ENCODE peak calls at places on chromosomes 16 and 17, in six cellular contexts. One of them, this sample, is unnamed.

GRCh38 chr16:80931985-80932720 is 74.5 kb downstream of the CMC2 start:
- DNase-seq in fibroblast of lung: peak
- DNase-seq in stimulated activated CD4-positive, alpha-beta T cell treated with anti-CD3 and anti-CD28 coated beads, Interleukin-2, amount 100 ng/mL, for 48 hours: peak
- DNase-seq in SHP77: no peak
- DNase-seq in RCC 7860: no peak
- DNase-seq in pulmonary artery endothelial cell: no peak
- DNase-seq in this sample: no peak

GRCh38 chr17:14926526-14927122 is 338.5 kb downstream of the PMP22 start:
- DNase-seq in fibroblast of lung: peak
- DNase-seq in stimulated activated CD4-positive, alpha-beta T cell treated with anti-CD3 and anti-CD28 coated beads, Interleukin-2, amount 100 ng/mL, for 48 hours: peak
- DNase-seq in SHP77: peak
- DNase-seq in RCC 7860: peak
- DNase-seq in pulmonary artery endothelial cell: peak
- DNase-seq in this sample: no peak

GRCh38 chr16:56997931-56998330 is 8.6 kb downstream of the NLRC5 start:
- DNase-seq in fibroblast of lung: no peak
- DNase-seq in stimulated activated CD4-positive, alpha-beta T cell treated with anti-CD3 and anti-CD28 coated beads, Interleukin-2, amount 100 ng/mL, for 48 hours: no peak
- DNase-seq in SHP77: no peak
- DNase-seq in RCC 7860: no peak
- DNase-seq in pulmonary artery endothelial cell: no peak
- DNase-seq in this sample: no peak

GRCh38 chr17:81539961-81540675 is 11.9 kb downstream of the FSCN2 start:
- DNase-seq in fibroblast of lung: no peak
- DNase-seq in stimulated activated CD4-positive, alpha-beta T cell treated with anti-CD3 and anti-CD28 coated beads, Interleukin-2, amount 100 ng/mL, for 48 hours: no peak
- DNase-seq in SHP77: no peak
- DNase-seq in RCC 7860: no peak
- DNase-seq in pulmonary artery endothelial cell: no peak
- DNase-seq in this sample: no peak

GRCh38 chr16:13414154-13414553 is 505.8 kb upstream of the ERCC4 start:
- DNase-seq in fibroblast of lung: no peak
- DNase-seq in stimulated activated CD4-positive, alpha-beta T cell treated with anti-CD3 and anti-CD28 coated beads, Interleukin-2, amount 100 ng/mL, for 48 hours: no peak
- DNase-seq in SHP77: no peak
- DNase-seq in RCC 7860: peak
- DNase-seq in pulmonary artery endothelial cell: no peak
- DNase-seq in this sample: no peak

GRCh38 chr16:66291833-66292232 is 74.7 kb upstream of the CDH5 start:
- DNase-seq in fibroblast of lung: no peak
- DNase-seq in stimulated activated CD4-positive, alpha-beta T cell treated with anti-CD3 and anti-CD28 coated beads, Interleukin-2, amount 100 ng/mL, for 48 hours: no peak
- DNase-seq in SHP77: no peak
- DNase-seq in RCC 7860: no peak
- DNase-seq in pulmonary artery endothelial cell: no peak
- DNase-seq in this sample: no peak

GRCh38 chr16:47852991-47853390 is 302.8 kb downstream of the ABCC12 start:
- DNase-seq in fibroblast of lung: no peak
- DNase-seq in stimulated activated CD4-positive, alpha-beta T cell treated with anti-CD3 and anti-CD28 coated beads, Interleukin-2, amount 100 ng/mL, for 48 hours: no peak
- DNase-seq in SHP77: no peak
- DNase-seq in RCC 7860: no peak
- DNase-seq in pulmonary artery endothelial cell: no peak
- DNase-seq in this sample: no peak

GRCh38 chr17:78890111-78890897 is 12.7 kb downstream of the CEP295NL start:
- DNase-seq in fibroblast of lung: no peak
- DNase-seq in stimulated activated CD4-positive, alpha-beta T cell treated with anti-CD3 and anti-CD28 coated beads, Interleukin-2, amount 100 ng/mL, for 48 hours: peak
- DNase-seq in SHP77: no peak
- DNase-seq in RCC 7860: no peak
- DNase-seq in pulmonary artery endothelial cell: no peak
- DNase-seq in this sample: peak

GRCh38 chr16:77057161-77057736 is 133.7 kb upstream of the MON1B start:
- DNase-seq in fibroblast of lung: no peak
- DNase-seq in stimulated activated CD4-positive, alpha-beta T cell treated with anti-CD3 and anti-CD28 coated beads, Interleukin-2, amount 100 ng/mL, for 48 hours: no peak
- DNase-seq in SHP77: no peak
- DNase-seq in RCC 7860: no peak
- DNase-seq in pulmonary artery endothelial cell: no peak
- DNase-seq in this sample: no peak

GRCh38 chr16:9095171-9095570 is 3.7 kb downstream of the HAPSTR1 start:
- DNase-seq in fibroblast of lung: no peak
- DNase-seq in stimulated activated CD4-positive, alpha-beta T cell treated with anti-CD3 and anti-CD28 coated beads, Interleukin-2, amount 100 ng/mL, for 48 hours: no peak
- DNase-seq in SHP77: no peak
- DNase-seq in RCC 7860: no peak
- DNase-seq in pulmonary artery endothelial cell: no peak
- DNase-seq in this sample: no peak

GRCh38 chr16:79599256-79599836 is 1.2 kb downstream of the MAF start:
- DNase-seq in fibroblast of lung: peak
- DNase-seq in stimulated activated CD4-positive, alpha-beta T cell treated with anti-CD3 and anti-CD28 coated beads, Interleukin-2, amount 100 ng/mL, for 48 hours: no peak
- DNase-seq in SHP77: no peak
- DNase-seq in RCC 7860: no peak
- DNase-seq in pulmonary artery endothelial cell: no peak
- DNase-seq in this sample: no peak

GRCh38 chr17:37698132-37698615 is 46.7 kb downstream of the HNF1B start:
- DNase-seq in fibroblast of lung: peak
- DNase-seq in stimulated activated CD4-positive, alpha-beta T cell treated with anti-CD3 and anti-CD28 coated beads, Interleukin-2, amount 100 ng/mL, for 48 hours: peak
- DNase-seq in SHP77: no peak
- DNase-seq in RCC 7860: peak
- DNase-seq in pulmonary artery endothelial cell: no peak
- DNase-seq in this sample: no peak

GRCh38 chr17:79907855-79908254 is 68.6 kb upstream of the CBX4 start:
- DNase-seq in fibroblast of lung: no peak
- DNase-seq in stimulated activated CD4-positive, alpha-beta T cell treated with anti-CD3 and anti-CD28 coated beads, Interleukin-2, amount 100 ng/mL, for 48 hours: no peak
- DNase-seq in SHP77: no peak
- DNase-seq in RCC 7860: no peak
- DNase-seq in pulmonary artery endothelial cell: peak
- DNase-seq in this sample: no peak

GRCh38 chr16:4098496-4098895 is 17.7 kb downstream of the ADCY9 start:
- DNase-seq in fibroblast of lung: no peak
- DNase-seq in stimulated activated CD4-positive, alpha-beta T cell treated with anti-CD3 and anti-CD28 coated beads, Interleukin-2, amount 100 ng/mL, for 48 hours: no peak
- DNase-seq in SHP77: no peak
- DNase-seq in RCC 7860: no peak
- DNase-seq in pulmonary artery endothelial cell: no peak
- DNase-seq in this sample: no peak

GRCh38 chr17:82299452-82299851 is 18.0 kb downstream of the CD7 start:
- DNase-seq in fibroblast of lung: no peak
- DNase-seq in stimulated activated CD4-positive, alpha-beta T cell treated with anti-CD3 and anti-CD28 coated beads, Interleukin-2, amount 100 ng/mL, for 48 hours: no peak
- DNase-seq in SHP77: no peak
- DNase-seq in RCC 7860: no peak
- DNase-seq in pulmonary artery endothelial cell: no peak
- DNase-seq in this sample: no peak

GRCh38 chr17:43940630-43941029 is 1.6 kb downstream of the PPY start:
- DNase-seq in fibroblast of lung: no peak
- DNase-seq in stimulated activated CD4-positive, alpha-beta T cell treated with anti-CD3 and anti-CD28 coated beads, Interleukin-2, amount 100 ng/mL, for 48 hours: no peak
- DNase-seq in SHP77: peak
- DNase-seq in RCC 7860: no peak
- DNase-seq in pulmonary artery endothelial cell: no peak
- DNase-seq in this sample: no peak

GRCh38 chr17:16593356-16594102 is 24.5 kb upstream of the ZNF287 start:
- DNase-seq in fibroblast of lung: no peak
- DNase-seq in stimulated activated CD4-positive, alpha-beta T cell treated with anti-CD3 and anti-CD28 coated beads, Interleukin-2, amount 100 ng/mL, for 48 hours: no peak
- DNase-seq in SHP77: no peak
- DNase-seq in RCC 7860: no peak
- DNase-seq in pulmonary artery endothelial cell: no peak
- DNase-seq in this sample: no peak

GRCh38 chr16:50578147-50578546 is 30.0 kb downstream of the NKD1 start:
- DNase-seq in fibroblast of lung: peak
- DNase-seq in stimulated activated CD4-positive, alpha-beta T cell treated with anti-CD3 and anti-CD28 coated beads, Interleukin-2, amount 100 ng/mL, for 48 hours: no peak
- DNase-seq in SHP77: no peak
- DNase-seq in RCC 7860: no peak
- DNase-seq in pulmonary artery endothelial cell: no peak
- DNase-seq in this sample: no peak

GRCh38 chr17:20916383-20916782 is 126.4 kb downstream of the USP22 start:
- DNase-seq in fibroblast of lung: no peak
- DNase-seq in stimulated activated CD4-positive, alpha-beta T cell treated with anti-CD3 and anti-CD28 coated beads, Interleukin-2, amount 100 ng/mL, for 48 hours: no peak
- DNase-seq in SHP77: no peak
- DNase-seq in RCC 7860: no peak
- DNase-seq in pulmonary artery endothelial cell: no peak
- DNase-seq in this sample: no peak

GRCh38 chr16:2270588-2271470 is 2.9 kb upstream of the RNPS1 start:
- DNase-seq in fibroblast of lung: no peak
- DNase-seq in stimulated activated CD4-positive, alpha-beta T cell treated with anti-CD3 and anti-CD28 coated beads, Interleukin-2, amount 100 ng/mL, for 48 hours: no peak
- DNase-seq in SHP77: no peak
- DNase-seq in RCC 7860: no peak
- DNase-seq in pulmonary artery endothelial cell: no peak
- DNase-seq in this sample: no peak

GRCh38 chr17:8079291-8080207 is 8.0 kb downstream of the ALOX12B start:
- DNase-seq in fibroblast of lung: peak
- DNase-seq in stimulated activated CD4-positive, alpha-beta T cell treated with anti-CD3 and anti-CD28 coated beads, Interleukin-2, amount 100 ng/mL, for 48 hours: peak
- DNase-seq in SHP77: peak
- DNase-seq in RCC 7860: peak
- DNase-seq in pulmonary artery endothelial cell: no peak
- DNase-seq in this sample: no peak

GRCh38 chr17:74822329-74823175 is 37.1 kb downstream of the GRIN2C start:
- DNase-seq in fibroblast of lung: no peak
- DNase-seq in stimulated activated CD4-positive, alpha-beta T cell treated with anti-CD3 and anti-CD28 coated beads, Interleukin-2, amount 100 ng/mL, for 48 hours: no peak
- DNase-seq in SHP77: no peak
- DNase-seq in RCC 7860: no peak
- DNase-seq in pulmonary artery endothelial cell: no peak
- DNase-seq in this sample: no peak

GRCh38 chr17:18093616-18094408 is 6.1 kb downstream of the DRG2 start:
- DNase-seq in fibroblast of lung: peak
- DNase-seq in stimulated activated CD4-positive, alpha-beta T cell treated with anti-CD3 and anti-CD28 coated beads, Interleukin-2, amount 100 ng/mL, for 48 hours: no peak
- DNase-seq in SHP77: peak
- DNase-seq in RCC 7860: peak
- DNase-seq in pulmonary artery endothelial cell: peak
- DNase-seq in this sample: no peak

GRCh38 chr17:79022507-79022991 is 1.4 kb upstream of the C1QTNF1 start:
- DNase-seq in fibroblast of lung: no peak
- DNase-seq in stimulated activated CD4-positive, alpha-beta T cell treated with anti-CD3 and anti-CD28 coated beads, Interleukin-2, amount 100 ng/mL, for 48 hours: no peak
- DNase-seq in SHP77: no peak
- DNase-seq in RCC 7860: no peak
- DNase-seq in pulmonary artery endothelial cell: no peak
- DNase-seq in this sample: no peak

GRCh38 chr16:53952215-53953208 is 248.6 kb downstream of the FTO start:
- DNase-seq in fibroblast of lung: peak
- DNase-seq in stimulated activated CD4-positive, alpha-beta T cell treated with anti-CD3 and anti-CD28 coated beads, Interleukin-2, amount 100 ng/mL, for 48 hours: no peak
- DNase-seq in SHP77: no peak
- DNase-seq in RCC 7860: peak
- DNase-seq in pulmonary artery endothelial cell: no peak
- DNase-seq in this sample: no peak

GRCh38 chr16:73171380-73171779 is 123.5 kb upstream of the ZFHX3 start:
- DNase-seq in fibroblast of lung: peak
- DNase-seq in stimulated activated CD4-positive, alpha-beta T cell treated with anti-CD3 and anti-CD28 coated beads, Interleukin-2, amount 100 ng/mL, for 48 hours: no peak
- DNase-seq in SHP77: no peak
- DNase-seq in RCC 7860: no peak
- DNase-seq in pulmonary artery endothelial cell: no peak
- DNase-seq in this sample: no peak

GRCh38 chr16:58024673-58025350 is 742 bp upstream of the MMP15 start:
- DNase-seq in fibroblast of lung: no peak
- DNase-seq in stimulated activated CD4-positive, alpha-beta T cell treated with anti-CD3 and anti-CD28 coated beads, Interleukin-2, amount 100 ng/mL, for 48 hours: peak
- DNase-seq in SHP77: no peak
- DNase-seq in RCC 7860: no peak
- DNase-seq in pulmonary artery endothelial cell: no peak
- DNase-seq in this sample: no peak

GRCh38 chr16:3938471-3938842 is 57.9 kb upstream of the CREBBP start:
- DNase-seq in fibroblast of lung: no peak
- DNase-seq in stimulated activated CD4-positive, alpha-beta T cell treated with anti-CD3 and anti-CD28 coated beads, Interleukin-2, amount 100 ng/mL, for 48 hours: no peak
- DNase-seq in SHP77: no peak
- DNase-seq in RCC 7860: no peak
- DNase-seq in pulmonary artery endothelial cell: no peak
- DNase-seq in this sample: no peak

GRCh38 chr17:46943511-46944393 is 20.8 kb downstream of the GOSR2 start:
- DNase-seq in fibroblast of lung: peak
- DNase-seq in stimulated activated CD4-positive, alpha-beta T cell treated with anti-CD3 and anti-CD28 coated beads, Interleukin-2, amount 100 ng/mL, for 48 hours: no peak
- DNase-seq in SHP77: no peak
- DNase-seq in RCC 7860: peak
- DNase-seq in pulmonary artery endothelial cell: no peak
- DNase-seq in this sample: no peak

GRCh38 chr16:6645758-6646423 is 686.8 kb upstream of the RBFOX1 start:
- DNase-seq in fibroblast of lung: no peak
- DNase-seq in stimulated activated CD4-positive, alpha-beta T cell treated with anti-CD3 and anti-CD28 coated beads, Interleukin-2, amount 100 ng/mL, for 48 hours: no peak
- DNase-seq in SHP77: no peak
- DNase-seq in RCC 7860: no peak
- DNase-seq in pulmonary artery endothelial cell: no peak
- DNase-seq in this sample: no peak

GRCh38 chr16:53094013-53094630 is 39.3 kb downstream of the CHD9 start:
- DNase-seq in fibroblast of lung: no peak
- DNase-seq in stimulated activated CD4-positive, alpha-beta T cell treated with anti-CD3 and anti-CD28 coated beads, Interleukin-2, amount 100 ng/mL, for 48 hours: no peak
- DNase-seq in SHP77: peak
- DNase-seq in RCC 7860: no peak
- DNase-seq in pulmonary artery endothelial cell: no peak
- DNase-seq in this sample: peak

GRCh38 chr16:27332105-27332504 is 18.3 kb downstream of the IL4R start:
- DNase-seq in fibroblast of lung: no peak
- DNase-seq in stimulated activated CD4-positive, alpha-beta T cell treated with anti-CD3 and anti-CD28 coated beads, Interleukin-2, amount 100 ng/mL, for 48 hours: no peak
- DNase-seq in SHP77: no peak
- DNase-seq in RCC 7860: no peak
- DNase-seq in pulmonary artery endothelial cell: peak
- DNase-seq in this sample: no peak

GRCh38 chr17:76841776-76842405 is 26.3 kb upstream of the MGAT5B start:
- DNase-seq in fibroblast of lung: no peak
- DNase-seq in stimulated activated CD4-positive, alpha-beta T cell treated with anti-CD3 and anti-CD28 coated beads, Interleukin-2, amount 100 ng/mL, for 48 hours: no peak
- DNase-seq in SHP77: no peak
- DNase-seq in RCC 7860: no peak
- DNase-seq in pulmonary artery endothelial cell: no peak
- DNase-seq in this sample: no peak

GRCh38 chr16:56343661-56344517 is 81.5 kb downstream of the AMFR start:
- DNase-seq in fibroblast of lung: no peak
- DNase-seq in stimulated activated CD4-positive, alpha-beta T cell treated with anti-CD3 and anti-CD28 coated beads, Interleukin-2, amount 100 ng/mL, for 48 hours: no peak
- DNase-seq in SHP77: no peak
- DNase-seq in RCC 7860: no peak
- DNase-seq in pulmonary artery endothelial cell: no peak
- DNase-seq in this sample: no peak

GRCh38 chr16:63461248-63461841 is 1425.1 kb upstream of the CDH8 start:
- DNase-seq in fibroblast of lung: peak
- DNase-seq in stimulated activated CD4-positive, alpha-beta T cell treated with anti-CD3 and anti-CD28 coated beads, Interleukin-2, amount 100 ng/mL, for 48 hours: no peak
- DNase-seq in SHP77: peak
- DNase-seq in RCC 7860: peak
- DNase-seq in pulmonary artery endothelial cell: peak
- DNase-seq in this sample: no peak